ENCODE peak calls at places on chromosomes 12 and 14, in nine cellular contexts. U is ELF-1; G is glutamatergic neuron; Y is left ventricle myocardium inferior; A is activated naive CD8-positive, alpha-beta T cell treated with anti-CD3 and anti-CD28 coated beads for 36 hours; W is C1 segment of cervical spinal cord; Z is IMR-90; H is naive thymus-derived CD4-positive, alpha-beta T cell; C is mucosa of gallbladder. S is an unnamed sample.

GRCh38 chr14:90281261-90281660 is 24.9 kb downstream of the PSMC1 start:
- DNase-seq in U (no peak), G (no peak), Y (no peak), A (no peak), W (no peak), Z (peak), H (no peak), C (no peak), S (no peak)

GRCh38 chr14:91406982-91407381 is 10.6 kb downstream of the CCDC88C start:
- DNase-seq in U (no peak), G (no peak), Y (no peak), A (no peak), W (no peak), Z (no peak), H (no peak), C (no peak), S (no peak)

GRCh38 chr12:52691765-52692150 is 11.6 kb upstream of the KRT1 start:
- DNase-seq in U (no peak), G (no peak), Y (no peak), A (no peak), W (no peak), Z (no peak), H (no peak), C (no peak), S (no peak)

GRCh38 chr14:41960316-41960715 is 353.6 kb downstream of the LRFN5 start:
- DNase-seq in U (no peak), G (no peak), Y (no peak), A (no peak), W (no peak), Z (peak), H (no peak), C (no peak), S (no peak)

GRCh38 chr12:42483534-42483857 is 106.0 kb downstream of the PRICKLE1 start:
- DNase-seq in U (no peak), G (no peak), Y (peak), A (peak), W (peak), Z (peak), H (no peak), C (no peak), S (no peak)

GRCh38 chr14:67461341-67461985 is 27.1 kb downstream of the TMEM229B start:
- DNase-seq in U (no peak), G (no peak), Y (no peak), A (no peak), W (no peak), Z (peak), H (no peak), C (no peak), S (no peak)

GRCh38 chr12:51218607-51219161 is 822 bp upstream of the POU6F1 start:
- DNase-seq in U (peak), G (no peak), Y (no peak), A (no peak), W (no peak), Z (no peak), H (no peak), C (peak), S (peak)

GRCh38 chr12:119835068-119835467 is 42.1 kb downstream of the CIT start:
- DNase-seq in U (peak), G (no peak), Y (no peak), A (no peak), W (no peak), Z (peak), H (no peak), C (no peak), S (peak)

GRCh38 chr14:20383636-20384035 is 29.7 kb downstream of the TEP1 start:
- DNase-seq in U (no peak), G (no peak), Y (no peak), A (no peak), W (no peak), Z (no peak), H (no peak), C (no peak), S (no peak)

GRCh38 chr14:51783765-51784164 is 76.6 kb upstream of the GNG2 start:
- DNase-seq in U (no peak), G (no peak), Y (no peak), A (no peak), W (no peak), Z (peak), H (no peak), C (no peak), S (no peak)

GRCh38 chr12:645563-646071 is 17.6 kb downstream of the NINJ2 start:
- DNase-seq in U (no peak), G (no peak), Y (peak), A (no peak), W (no peak), Z (peak), H (no peak), C (peak), S (no peak)

GRCh38 chr12:120735181-120735580 is 9.6 kb downstream of the ACADS start:
- DNase-seq in U (no peak), G (no peak), Y (no peak), A (no peak), W (no peak), Z (no peak), H (no peak), C (no peak), S (no peak)

GRCh38 chr14:95310635-95311380 is 8.9 kb downstream of the CLMN start:
- DNase-seq in U (no peak), G (no peak), Y (no peak), A (no peak), W (no peak), Z (no peak), H (no peak), C (no peak), S (no peak)

GRCh38 chr14:99513183-99513694 is 32.0 kb downstream of the CCNK start:
- DNase-seq in U (no peak), G (no peak), Y (no peak), A (no peak), W (no peak), Z (no peak), H (no peak), C (no peak), S (no peak)

GRCh38 chr12:64173456-64173855 is 48.6 kb downstream of the KICS2 start:
- DNase-seq in U (peak), G (no peak), Y (no peak), A (no peak), W (no peak), Z (no peak), H (no peak), C (no peak), S (no peak)

GRCh38 chr14:58060077-58060476 is 91.9 kb downstream of the ARMH4 start:
- DNase-seq in U (no peak), G (no peak), Y (no peak), A (no peak), W (no peak), Z (no peak), H (no peak), C (no peak), S (no peak)

GRCh38 chr14:35400707-35401421 is 3.7 kb downstream of the NFKBIA start:
- DNase-seq in U (no peak), G (no peak), Y (no peak), A (peak), W (no peak), Z (no peak), H (no peak), C (no peak), S (no peak)

GRCh38 chr14:56491299-56492285 is 88.0 kb upstream of the TMEM260 start:
- DNase-seq in U (peak), G (peak), Y (no peak), A (peak), W (peak), Z (peak), H (peak), C (peak), S (peak)

GRCh38 chr12:106791531-106791930 is 17.0 kb downstream of the RIC8B start:
- DNase-seq in U (no peak), G (no peak), Y (no peak), A (no peak), W (no peak), Z (no peak), H (no peak), C (no peak), S (no peak)

GRCh38 chr12:15693233-15693911 is 95.8 kb downstream of the EPS8 start:
- DNase-seq in U (no peak), G (no peak), Y (no peak), A (no peak), W (no peak), Z (peak), H (no peak), C (no peak), S (no peak)

GRCh38 chr14:68553326-68553725 is 239.5 kb downstream of the ZFP36L1 start:
- DNase-seq in U (no peak), G (no peak), Y (peak), A (no peak), W (no peak), Z (no peak), H (no peak), C (no peak), S (no peak)